ENCODE peak calls at places on chromosomes 12 and 14, in four cellular contexts. J is thyroid gland, V is H1, K is A549. B is an unnamed sample.

GRCh38 chr12:91774471-91774921 is 371.1 kb downstream of the BTG1 start:
- DNase-seq in K (peak; percentile 10), V (no peak), J (no peak), B (no peak)

GRCh38 chr14:89720741-89721315 is 233.7 kb downstream of the EFCAB11 start:
- DNase-seq in K (no peak), V (no peak), J (peak; percentile 6), B (no peak)

GRCh38 chr14:21699551-21699950 is 25.9 kb upstream of the OR4E1 start:
- DNase-seq in V (no peak), J (no peak), K (no peak), B (no peak)

GRCh38 chr12:49410833-49411232 is 43.6 kb downstream of the SPATS2 start:
- DNase-seq in K (no peak), V (no peak), J (no peak), B (no peak)

GRCh38 chr14:74169906-74170305 is 69.3 kb upstream of the VSX2 start:
- DNase-seq in V (no peak), J (no peak), K (no peak), B (no peak)

GRCh38 chr14:101224356-101225115 is 321.0 kb upstream of the RTL1 start:
- DNase-seq in K (no peak), J (no peak), V (peak; percentile 45), B (peak; percentile 53)

GRCh38 chr12:106030210-106031175 is 108.3 kb downstream of the NUAK1 start:
- DNase-seq in V (no peak), J (no peak), K (peak; percentile 83), B (no peak)

GRCh38 chr12:48002773-48003218 is 1.5 kb downstream of the COL2A1 start:
- DNase-seq in K (no peak), J (peak; percentile 43), V (peak; percentile 71), B (peak; percentile 44)

GRCh38 chr12:95224202-95225170 is 6.9 kb downstream of the VEZT start:
- DNase-seq in J (peak; percentile 55), V (no peak), K (no peak), B (no peak)

GRCh38 chr12:91119089-91119488 is 7.8 kb upstream of the LUM start:
- DNase-seq in K (no peak), J (no peak), V (no peak), B (no peak)

GRCh38 chr14:68971411-68972035 is 7.6 kb downstream of the ACTN1 start:
- DNase-seq in V (no peak), J (no peak), K (no peak), B (no peak)

GRCh38 chr12:12240671-12241345 is 26.0 kb downstream of the LRP6 start:
- DNase-seq in K (peak; percentile 21), V (no peak), J (no peak), B (no peak)

GRCh38 chr12:47797432-47797831 is 22.3 kb downstream of the HDAC7 start:
- DNase-seq in K (peak; percentile 55), J (no peak), V (peak; percentile 71), B (no peak)

DNA sequence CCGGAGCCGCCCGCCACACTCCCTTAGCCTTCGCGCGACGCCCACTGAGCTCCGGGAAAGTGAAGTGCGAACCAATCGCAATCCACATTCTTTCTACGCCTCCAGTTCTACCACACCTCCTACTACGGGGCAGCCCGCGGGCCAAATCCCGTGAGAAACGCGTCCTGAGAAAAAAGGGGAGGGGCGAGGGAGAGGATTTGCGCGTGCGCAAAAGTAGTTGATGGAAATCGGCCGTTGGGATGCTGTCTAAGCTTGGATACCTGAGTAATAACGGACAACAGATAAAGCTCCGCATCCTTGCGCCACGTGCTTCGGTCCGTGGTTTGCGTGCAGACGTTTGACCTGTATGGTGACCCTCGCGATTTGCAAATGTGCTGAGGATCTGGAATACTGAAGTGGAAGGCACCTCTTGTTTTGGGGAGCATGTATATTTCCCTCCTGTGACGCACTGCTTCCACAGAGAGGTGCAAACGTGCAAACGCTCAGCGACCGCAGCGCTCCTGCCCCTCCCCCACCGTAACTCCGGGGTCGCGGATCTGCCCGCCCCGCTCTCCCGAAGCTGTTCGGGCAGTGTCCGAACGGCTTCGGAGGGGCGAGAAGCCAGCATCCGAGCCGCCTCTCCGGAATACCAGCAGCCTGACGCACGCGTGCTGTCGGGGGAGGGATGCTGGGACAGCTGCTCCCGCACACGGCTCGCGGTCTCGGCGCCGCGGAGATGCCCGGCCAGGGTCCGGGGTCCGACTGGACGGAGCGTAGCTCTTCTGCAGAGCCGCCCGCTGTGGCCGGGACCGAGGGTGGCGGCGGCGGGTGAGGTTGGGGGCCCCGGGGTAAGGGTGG is at the start of the genes FAM216A and GPN3:
- DNase-seq in J (peak; percentile 96), V (peak; percentile 94), K (peak; percentile 99), B (peak; percentile 98)
- TF ChIP-seq POLR2A in J (peak; percentile 82), V (peak; percentile 72), K (peak; percentile 46), B (peak; percentile 40)

GRCh38 chr14:105199093-105199492 is 18.0 kb upstream of the NUDT14 start:
- DNase-seq in J (no peak), V (no peak), K (no peak), B (no peak)
- H3K4me1 ChIP-seq in J (peaks cover 18% of the 10 kb centered on the region), V (peaks cover 13% of the 10 kb centered on the region), K (peaks cover 25% of the 10 kb centered on the region), B (peaks cover 24% of the 10 kb centered on the region)

GRCh38 chr12:66130267-66131066 is at the start of gene LLPH:
- DNase-seq in V (peak; percentile 88), K (peak; percentile 94), J (peak; percentile 90), B (peak; percentile 95)
- TF ChIP-seq POLR2A in V (no peak), K (peak; percentile 89), J (peak; percentile 65), B (no peak)

GRCh38 chr14:75835156-75836141 is 146.3 kb downstream of the TGFB3 start:
- DNase-seq in K (no peak), J (no peak), V (no peak), B (no peak)
- H3K4me1 ChIP-seq in K (peaks cover 11% of the 10 kb centered on the region), J (no peaks in the 10 kb centered on the region), V (no peaks in the 10 kb centered on the region), B (peaks cover 8% of the 10 kb centered on the region)

DNA sequence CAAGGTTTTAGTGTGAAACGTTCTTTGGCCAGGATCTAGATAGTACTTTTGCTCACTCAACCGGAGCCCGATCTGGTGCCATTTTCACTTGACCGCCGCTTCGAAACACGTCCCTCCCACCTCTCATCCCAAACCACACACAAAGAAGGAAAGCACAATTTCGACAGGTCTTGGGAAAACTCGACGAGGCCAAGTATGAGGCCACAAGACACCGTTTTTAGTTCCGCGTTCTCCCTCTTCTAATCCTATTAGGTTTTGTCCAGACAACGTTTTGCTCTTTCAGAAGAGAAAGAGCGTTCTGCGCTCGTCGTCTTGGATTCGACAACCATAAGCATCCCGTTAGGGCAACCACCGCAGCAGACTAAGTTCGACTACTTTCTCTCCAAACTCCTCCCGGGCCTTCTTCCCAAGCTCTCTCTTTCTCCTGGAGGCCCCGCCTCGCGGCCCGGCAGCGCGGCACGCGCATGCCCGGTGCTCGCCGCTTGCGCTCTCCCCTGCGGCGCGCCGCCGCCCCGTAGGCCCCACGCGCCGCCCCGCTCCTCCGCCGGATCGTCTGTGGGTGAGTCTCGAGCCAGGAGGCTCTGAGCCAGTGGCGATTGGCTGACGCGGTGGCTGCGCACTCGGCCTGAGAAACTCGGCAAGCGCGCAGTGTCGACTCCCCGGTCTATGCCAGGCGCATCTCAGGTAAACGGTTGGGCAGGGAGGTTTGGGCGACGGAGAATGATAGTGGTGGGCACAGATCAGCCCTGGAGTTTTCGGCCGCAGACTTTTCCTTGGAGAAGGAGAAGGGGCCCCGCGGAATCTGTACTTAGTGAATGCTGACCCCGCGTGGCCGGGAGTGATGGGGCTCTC is at the start of gene MIPOL1:
- DNase-seq in V (peak; percentile 83), J (peak; percentile 85), K (peak; percentile 89), B (peak; percentile 88)
- TF ChIP-seq POLR2A in V (peak; percentile 75), J (peak; percentile 75), K (peak; percentile 75), B (peak; percentile 3)

B was measured in testis.